ENCODE peak calls at places on chromosome 7, in five cellular contexts. W is T-helper 1 cell, R is EL, J is Right ventricle myocardium superior, V is substantia nigra. O is an unnamed sample.

GRCh38 chr7:93011351-93012294 is 106.2 kb downstream of the SAMD9 start:
- DNase-seq in R (peak; percentile 94), W (no peak), J (no peak), V (no peak), O (peak; percentile 72)

GRCh38 chr7:26062240-26062603 is 89.8 kb upstream of the NFE2L3 start:
- DNase-seq in V (no peak), J (no peak), W (no peak), R (no peak), O (no peak)

GRCh38 chr7:133961724-133962123 is 165.4 kb upstream of the LRGUK start:
- DNase-seq in J (no peak), R (no peak), V (no peak), W (no peak), O (no peak)

GRCh38 chr7:37320840-37321468 is 127.7 kb downstream of the ELMO1 start:
- DNase-seq in V (no peak), W (no peak), J (no peak), R (no peak), O (no peak)

GRCh38 chr7:1086588-1087461 is 1.1 kb upstream of the GPER1 start:
- DNase-seq in V (peak; percentile 19), R (peak; percentile 68), W (peak; percentile 55), J (peak; percentile 80), O (peak; percentile 91)

GRCh38 chr7:1849351-1849951 is 179.4 kb downstream of the ELFN1 start:
- DNase-seq in J (peak; percentile 42), W (no peak), R (no peak), V (no peak), O (no peak)

GRCh38 chr7:29641651-29642050 is 78.0 kb downstream of the PRR15 start:
- DNase-seq in J (no peak), W (no peak), R (no peak), V (no peak), O (no peak)

GRCh38 chr7:108094375-108094774 is 35.8 kb downstream of the LAMB4 start:
- DNase-seq in J (no peak), V (no peak), W (no peak), R (peak; percentile 60), O (peak; percentile 47)

GRCh38 chr7:16028103-16028502 is 341.6 kb upstream of the MEOX2 start:
- DNase-seq in W (no peak), J (no peak), R (peak; percentile 84), V (no peak), O (peak; percentile 69)

GRCh38 chr7:105205592-105206211 is 183.0 kb downstream of the SRPK2 start:
- DNase-seq in R (no peak), V (no peak), W (no peak), J (no peak), O (no peak)

GRCh38 chr7:17036584-17036983 is 154.8 kb upstream of the AGR3 start:
- DNase-seq in J (no peak), R (no peak), V (no peak), W (no peak), O (no peak)

GRCh38 chr7:41861642-41862041 is 158.8 kb upstream of the INHBA start:
- DNase-seq in J (no peak), V (no peak), W (no peak), R (no peak), O (no peak)

GRCh38 chr7:155405399-155406318 is 52.3 kb upstream of the EN2 start:
- DNase-seq in R (no peak), W (no peak), V (no peak), J (peak; percentile 35), O (no peak)

GRCh38 chr7:1591396-1591795 is 21.6 kb upstream of the PSMG3 start:
- DNase-seq in R (no peak), J (no peak), V (no peak), W (no peak), O (no peak)

GRCh38 chr7:134740364-134740763 is 39.1 kb upstream of the CALD1 start:
- DNase-seq in R (no peak), V (no peak), J (no peak), W (no peak), O (no peak)

GRCh38 chr7:116122972-116123595 is 87.3 kb upstream of the TES start:
- DNase-seq in W (no peak), R (peak; percentile 36), J (no peak), V (no peak), O (peak; percentile 53)

GRCh38 chr7:38321515-38321944 is 48.1 kb upstream of the TARP start:
- DNase-seq in V (no peak), R (peak; percentile 71), J (no peak), W (no peak), O (peak; percentile 83)

GRCh38 chr7:75993689-75994387 is 557 bp downstream of the TMEM120A start:
- DNase-seq in R (peak; percentile 59), V (peak; percentile 64), J (peak; percentile 84), W (no peak), O (peak; percentile 89)

GRCh38 chr7:77318019-77318418 is 98.1 kb downstream of the GSAP start:
- DNase-seq in R (no peak), W (no peak), V (no peak), J (no peak), O (no peak)

GRCh38 chr7:107857541-107857912 is 33.5 kb upstream of the DLD start:
- DNase-seq in J (no peak), R (peak; percentile 54), V (no peak), W (no peak), O (peak; percentile 37)

GRCh38 chr7:129650056-129650758 is 38.7 kb downstream of the NRF1 start:
- DNase-seq in J (no peak), V (no peak), R (no peak), W (no peak), O (no peak)

GRCh38 chr7:105583061-105583460 is 1.8 kb upstream of the EFCAB10 start:
- DNase-seq in V (no peak), J (no peak), R (no peak), W (no peak), O (no peak)

GRCh38 chr7:94395141-94396041 is 696 bp downstream of the COL1A2 start:
- DNase-seq in J (no peak), V (no peak), R (peak; percentile 87), W (no peak), O (peak; percentile 49)

GRCh38 chr7:55304363-55304762 is 60.8 kb upstream of the LANCL2 start:
- DNase-seq in R (no peak), W (no peak), V (no peak), J (no peak), O (no peak)

GRCh38 chr7:75971961-75972763 is 22.2 kb downstream of the TMEM120A start:
- DNase-seq in R (no peak), J (peak; percentile 88), W (no peak), V (no peak), O (peak; percentile 55)

GRCh38 chr7:68892211-68892610 is 706.1 kb upstream of the AUTS2 start:
- DNase-seq in J (no peak), V (no peak), W (no peak), R (no peak), O (peak; percentile 44)

GRCh38 chr7:92485974-92486373 is 8.2 kb upstream of the ERVW-1 start:
- DNase-seq in R (no peak), V (no peak), J (no peak), W (no peak), O (no peak)

GRCh38 chr7:78149787-78150186 is 351.2 kb downstream of the PHTF2 start:
- DNase-seq in W (no peak), V (no peak), R (peak; percentile 79), J (no peak), O (peak; percentile 78)

GRCh38 chr7:14754631-14755030 is 147.9 kb downstream of the DGKB start:
- DNase-seq in W (no peak), J (no peak), R (peak; percentile 54), V (no peak), O (no peak)

GRCh38 chr7:116138202-116138801 is 72.0 kb upstream of the TES start:
- DNase-seq in W (no peak), J (no peak), V (no peak), R (peak; percentile 70), O (peak; percentile 57)

GRCh38 chr7:73329861-73330581 is 2.1 kb downstream of the FKBP6 start:
- DNase-seq in V (no peak), R (peak; percentile 64), J (no peak), W (no peak), O (peak; percentile 54)

GRCh38 chr7:55087521-55087961 is 68.7 kb downstream of the EGFR start:
- DNase-seq in R (no peak), J (no peak), V (no peak), W (no peak), O (no peak)

GRCh38 chr7:30842542-30843451 is 68.9 kb upstream of the AQP1 start:
- DNase-seq in V (no peak), W (no peak), R (no peak), J (no peak), O (peak; percentile 65)

GRCh38 chr7:73892003-73892975 is 31.3 kb downstream of the TMEM270 start:
- DNase-seq in W (no peak), J (peak; percentile 74), R (peak; percentile 74), V (no peak), O (peak; percentile 47)

GRCh38 chr7:113100091-113100723 is 13.6 kb upstream of the GPR85 start:
- DNase-seq in R (no peak), V (no peak), J (peak; percentile 44), W (no peak), O (peak; percentile 10)

GRCh38 chr7:40231796-40232195 is 97.0 kb downstream of the SUGCT start:
- DNase-seq in R (no peak), V (no peak), W (no peak), J (no peak), O (no peak)

GRCh38 chr7:23468721-23469149 is 1.6 kb downstream of the IGF2BP3 start:
- DNase-seq in W (no peak), V (no peak), J (no peak), R (peak; percentile 29), O (no peak)

GRCh38 chr7:33040803-33041516 is 21.6 kb downstream of the NT5C3A start:
- DNase-seq in V (no peak), R (no peak), J (no peak), W (peak; percentile 58), O (peak; percentile 14)

GRCh38 chr7:53600296-53600695 is 564.9 kb downstream of the POM121L12 start:
- DNase-seq in R (no peak), V (no peak), W (no peak), J (no peak), O (no peak)

O was measured in AG20443.